ENCODE peak calls at places on chromosomes 7 and 10, in seven cellular contexts. A, H, K, R, C, L and U are unnamed samples.

GRCh38 chr7:142739927-142740492 is 9.3 kb upstream of the PRSS1 start:
- DNase-seq in A (peak; percentile 84), H (no peak), K (no peak), R (no peak), C (peak; percentile 6), L (no peak), U (no peak)

GRCh38 chr7:112173214-112173905 is 32.8 kb downstream of the DOCK4 start:
- DNase-seq in A (no peak), H (no peak), K (no peak), R (no peak), C (no peak), L (no peak), U (no peak)

GRCh38 chr10:72814134-72814790 is 79.3 kb upstream of the OIT3 start:
- DNase-seq in A (no peak), H (no peak), K (no peak), R (no peak), C (no peak), L (no peak), U (no peak)

GRCh38 chr10:129936923-129937300 is 27.2 kb downstream of the EBF3 start:
- DNase-seq in A (no peak), H (no peak), K (no peak), R (no peak), C (no peak), L (no peak), U (no peak)

GRCh38 chr7:1950623-1951523 is 280.8 kb downstream of the ELFN1 start:
- DNase-seq in A (no peak), H (no peak), K (peak; percentile 76), R (peak; percentile 30), C (no peak), L (peak; percentile 61), U (no peak)

GRCh38 chr7:157674715-157675426 is 338.1 kb downstream of the DNAJB6 start:
- DNase-seq in A (no peak), H (no peak), K (no peak), R (no peak), C (no peak), L (no peak), U (no peak)

GRCh38 chr7:80609732-80610131 is 28.7 kb upstream of the CD36 start:
- DNase-seq in A (no peak), H (no peak), K (no peak), R (no peak), C (no peak), L (no peak), U (no peak)

GRCh38 chr10:43137701-43137970 is 609 bp upstream of the CSGALNACT2 start:
- DNase-seq in A (peak; percentile 40), H (no peak), K (peak; percentile 70), R (peak; percentile 45), C (no peak), L (peak; percentile 44), U (no peak)

GRCh38 chr7:117127585-117128168 is 174.4 kb downstream of the ST7 start:
- DNase-seq in A (peak; percentile 54), H (no peak), K (no peak), R (peak; percentile 49), C (no peak), L (peak; percentile 18), U (no peak)

GRCh38 chr7:106217089-106217542 is 67.7 kb downstream of the NAMPT start:
- DNase-seq in A (no peak), H (peak; percentile 18), K (peak; percentile 80), R (peak; percentile 63), C (no peak), L (peak; percentile 43), U (no peak)

GRCh38 chr10:10128387-10128786 is 889.3 kb upstream of the CELF2 start:
- DNase-seq in A (no peak), H (no peak), K (no peak), R (no peak), C (no peak), L (no peak), U (no peak)

GRCh38 chr10:82969405-82969804 is 1094.4 kb downstream of the NRG3 start:
- DNase-seq in A (peak; percentile 9), H (no peak), K (no peak), R (no peak), C (no peak), L (no peak), U (no peak)

GRCh38 chr7:129334473-129334872 is 99.8 kb upstream of the STRIP2 start:
- DNase-seq in A (no peak), H (no peak), K (no peak), R (no peak), C (no peak), L (no peak), U (no peak)

DNA sequence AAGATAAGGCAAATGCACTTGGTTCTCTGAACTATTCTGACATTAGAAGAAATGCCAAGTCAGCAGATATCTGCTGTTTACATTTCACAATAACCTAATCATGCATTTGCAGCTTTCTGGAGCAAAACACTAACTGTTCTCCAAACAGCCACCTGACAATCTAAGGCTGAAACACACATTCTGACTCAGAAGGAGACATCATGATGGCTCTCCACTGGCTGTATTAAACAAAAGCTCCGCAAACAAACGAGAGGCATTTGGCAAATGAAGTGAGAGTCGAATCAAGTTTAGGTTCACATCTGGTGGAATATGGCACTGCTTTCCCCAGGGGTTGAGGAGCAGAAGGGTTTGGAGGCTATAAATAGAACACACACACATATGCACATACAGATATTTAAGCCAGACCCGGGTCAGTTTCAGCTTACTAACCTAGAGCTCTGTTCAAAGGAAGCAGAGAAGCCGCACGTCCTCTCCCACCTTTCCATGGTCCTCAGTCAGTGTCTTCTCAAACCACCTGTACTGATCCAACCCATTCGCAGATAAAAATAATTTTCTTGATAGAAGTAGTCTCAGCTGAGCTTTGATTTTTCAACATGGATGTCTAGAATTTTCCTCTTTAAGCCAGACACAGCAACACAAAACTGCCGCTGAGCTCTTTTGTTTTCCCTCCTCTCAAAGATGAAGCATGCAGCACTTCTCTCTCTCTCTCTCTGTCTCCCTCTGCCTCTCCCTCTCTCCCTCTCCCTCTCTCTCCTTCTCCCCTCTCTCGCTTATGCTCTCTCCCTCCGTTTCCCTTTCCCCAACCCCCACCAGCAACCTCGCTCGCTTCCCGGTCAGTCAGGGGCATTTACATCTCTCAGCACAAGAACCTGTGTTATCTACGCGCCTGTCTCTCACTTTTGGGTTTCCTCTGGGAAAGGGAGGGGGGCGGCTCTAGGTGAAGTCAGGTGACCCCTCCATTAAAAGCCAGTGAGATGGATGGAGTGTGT is 682.8 kb downstream of the MAGI2 start:
- DNase-seq in A (no peak), H (no peak), K (no peak), R (no peak), C (no peak), L (no peak), U (no peak)
- H3K4me3 ChIP-seq in A (no peak overlapping the region), H (peak overlapping the region; percentile 60), K (peak overlapping the region; percentile 68), R (peak overlapping the region; percentile 43), C (peak overlapping the region; percentile 39), L (no peak overlapping the region), U (peak overlapping the region; percentile 18)

DNA sequence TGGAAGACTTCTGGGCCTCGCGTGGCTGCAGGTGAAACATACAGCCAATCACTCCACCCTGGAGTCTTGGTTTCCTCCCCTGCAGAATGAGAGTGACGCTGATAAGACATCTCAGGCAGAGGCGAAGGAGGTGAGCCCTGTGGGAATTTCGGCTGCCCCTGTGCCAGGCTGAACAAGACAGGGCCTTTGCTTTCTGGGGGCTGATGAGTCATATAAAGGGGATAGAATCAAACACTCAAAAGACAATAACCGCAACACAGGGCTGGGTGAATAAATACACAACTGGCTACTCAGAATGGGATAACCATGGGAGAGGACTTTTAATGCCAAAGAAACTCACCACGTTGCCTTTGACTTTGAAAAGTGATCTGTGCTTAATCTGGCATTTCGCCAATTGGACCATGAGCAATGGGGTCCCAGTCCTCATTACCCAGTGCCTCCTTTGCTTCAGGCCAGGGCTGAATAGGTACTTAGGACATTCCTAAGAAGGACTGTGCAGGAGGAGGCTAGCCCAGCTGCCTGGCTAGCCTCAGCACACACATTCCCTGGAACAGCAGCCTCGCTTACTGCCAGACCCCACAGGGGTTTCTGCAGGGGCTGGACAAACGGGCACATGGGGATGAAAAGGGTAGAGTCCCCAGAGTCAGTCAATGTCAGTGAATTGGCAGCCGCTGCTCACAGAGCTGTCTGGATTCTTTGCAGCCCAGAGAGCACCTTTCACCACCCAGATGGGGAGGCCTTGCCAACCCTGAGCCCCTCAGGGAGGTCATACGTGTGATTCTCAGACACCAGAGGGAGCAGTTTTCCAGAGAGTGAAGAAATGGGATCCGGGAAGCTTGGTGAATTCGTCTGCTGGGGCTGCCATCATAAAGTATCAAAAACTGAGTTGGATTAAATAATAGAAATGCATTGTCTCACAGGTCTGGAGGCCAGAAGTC is 143.5 kb downstream of the KCNMA1 start:
- DNase-seq in A (no peak), H (no peak), K (no peak), R (no peak), C (peak; percentile 57), L (no peak), U (no peak)
- TF ChIP-seq CTCF in A (no peak), H (peak; percentile 31), K (peak; percentile 31), R (peak; percentile 37), C (no peak), L (peak; percentile 49), U (peak; percentile 32)

GRCh38 chr10:132837905-132838304 is 52.0 kb upstream of the NKX6-2 start:
- DNase-seq in A (no peak), H (no peak), K (no peak), R (no peak), C (no peak), L (no peak), U (no peak)

GRCh38 chr10:132838346-132838970 is 52.5 kb upstream of the NKX6-2 start:
- DNase-seq in A (no peak), H (no peak), K (peak; percentile 45), R (no peak), C (no peak), L (no peak), U (no peak)

GRCh38 chr10:132835848-132836233 is 49.9 kb upstream of the NKX6-2 start:
- DNase-seq in A (no peak), H (no peak), K (no peak), R (no peak), C (no peak), L (no peak), U (no peak)

GRCh38 chr10:132836248-132836831 is 50.4 kb upstream of the NKX6-2 start:
- DNase-seq in A (no peak), H (no peak), K (peak; percentile 98), R (no peak), C (no peak), L (peak; percentile 15), U (no peak)

GRCh38 chr10:132836832-132837540 is 51.0 kb upstream of the NKX6-2 start:
- DNase-seq in A (peak; percentile 42), H (no peak), K (peak; percentile 75), R (no peak), C (no peak), L (peak; percentile 30), U (no peak)
- H3K36me3 ChIP-seq in A (no peaks in the 10 kb centered on the region), H (no peaks in the 10 kb centered on the region), K (no peaks in the 10 kb centered on the region), R (no peaks in the 10 kb centered on the region), C (no peaks in the 10 kb centered on the region), L (no peaks in the 10 kb centered on the region), U (no peaks in the 10 kb centered on the region)

GRCh38 chr7:98286701-98287485 is 5.4 kb downstream of the BRI3 start:
- DNase-seq in A (no peak), H (no peak), K (peak; percentile 68), R (no peak), C (no peak), L (no peak), U (no peak)

GRCh38 chr7:98286093-98286525 is 4.6 kb downstream of the BRI3 start:
- DNase-seq in A (no peak), H (peak; percentile 57), K (peak; percentile 93), R (peak; percentile 61), C (no peak), L (peak; percentile 76), U (no peak)

GRCh38 chr7:98284335-98285036 is 3.0 kb downstream of the BRI3 start:
- DNase-seq in A (no peak), H (peak; percentile 80), K (peak; percentile 95), R (peak; percentile 81), C (no peak), L (peak; percentile 92), U (no peak)

GRCh38 chr7:98283887-98284222 is 2.4 kb downstream of the BRI3 start:
- DNase-seq in A (no peak), H (no peak), K (no peak), R (no peak), C (no peak), L (no peak), U (no peak)

GRCh38 chr7:98285132-98286092 is 3.9 kb downstream of the BRI3 start:
- DNase-seq in A (no peak), H (no peak), K (peak; percentile 63), R (no peak), C (no peak), L (no peak), U (no peak)
- H3K4me3 ChIP-seq in A (no peak overlapping the region), H (peak overlapping the region; percentile 93), K (peak overlapping the region; percentile 90), R (peak overlapping the region; percentile 99), C (no peak overlapping the region), L (peak overlapping the region; percentile 87), U (no peak overlapping the region)